ENCODE peak calls at places on chromosomes 3 and 15, in ten cellular contexts. P is CD8-positive, alpha-beta T cell; Y is right cardiac atrium; E is T1000; D is posterior vena cava; W is frontal cortex; Z is progenitor cell of endocrine pancreas; N is glutamatergic neuron; B is AML-193; X is SHP77 treated with DMSO at 0.1 percent for 48 hours. F is an unnamed sample.
A peak's percentile ranks its signal among the peaks of the same experiment; 100 is the strongest.

GRCh38 chr3:58306662-58307286 is 454 bp downstream of the HTD2 start:
- DNase-seq in Y (peak; percentile 31), E (no peak), X (no peak), D (no peak), B (peak; percentile 21), N (peak; percentile 44), P (no peak), Z (peak; percentile 15), W (no peak), F (peak; percentile 51)

GRCh38 chr15:101807345-101807945 is 4.1 kb downstream of the OR4F6 start:
- DNase-seq in N (no peak), B (no peak), W (no peak), E (peak; percentile 62), D (no peak), Z (no peak), P (no peak), Y (no peak), X (no peak), F (no peak)

GRCh38 chr3:15041950-15042349 is 23.2 kb downstream of the MRPS25 start:
- DNase-seq in P (no peak), Y (no peak), B (no peak), D (peak; percentile 14), W (no peak), X (no peak), Z (no peak), N (no peak), E (no peak), F (no peak)

GRCh38 chr15:91515188-91515754 is 338.2 kb upstream of the SLCO3A1 start:
- DNase-seq in N (no peak), D (peak; percentile 91), E (peak; percentile 24), B (peak; percentile 36), Y (peak; percentile 60), W (no peak), Z (no peak), X (no peak), P (no peak), F (no peak)

GRCh38 chr3:52354676-52355075 is 38.6 kb downstream of the DNAH1 start:
- DNase-seq in D (peak; percentile 54), W (no peak), Z (no peak), X (no peak), E (no peak), Y (no peak), N (no peak), P (no peak), B (no peak), F (no peak)

GRCh38 chr3:134058728-134059601 is 29.2 kb upstream of the SLCO2A1 start:
- DNase-seq in X (no peak), E (no peak), P (no peak), Y (no peak), W (no peak), B (no peak), D (no peak), N (no peak), Z (no peak), F (peak; percentile 13)

GRCh38 chr3:52072020-52072419 is 15.6 kb upstream of the DUSP7 start:
- DNase-seq in P (no peak), Y (no peak), N (no peak), D (no peak), X (no peak), Z (no peak), B (no peak), E (no peak), W (no peak), F (no peak)

GRCh38 chr15:45794768-45795486 is 160.1 kb downstream of the SQOR start:
- DNase-seq in P (no peak), D (no peak), W (no peak), X (peak; percentile 74), N (no peak), E (no peak), Y (no peak), B (no peak), Z (no peak), F (no peak)

GRCh38 chr3:58332575-58333179 is at the start of gene PXK:
- DNase-seq in N (peak; percentile 85), E (peak; percentile 74), P (peak; percentile 70), Y (peak; percentile 84), X (no peak), D (peak; percentile 96), B (peak; percentile 74), W (peak; percentile 85), Z (peak; percentile 58), F (peak; percentile 90)

GRCh38 chr3:88059380-88060160 is 515 bp downstream of the ZNF654 start:
- DNase-seq in W (peak; percentile 10), X (no peak), B (no peak), P (peak; percentile 1), N (no peak), Y (no peak), Z (no peak), D (no peak), E (no peak), F (peak; percentile 32)

GRCh38 chr3:20924646-20925395 is 738.8 kb upstream of the SGO1 start:
- DNase-seq in X (no peak), P (no peak), Y (no peak), B (no peak), D (no peak), E (no peak), Z (no peak), W (no peak), N (no peak), F (no peak)

GRCh38 chr15:67174864-67175573 is 79.4 kb downstream of the AAGAB start:
- DNase-seq in E (peak; percentile 39), D (peak; percentile 73), Z (no peak), N (no peak), B (no peak), W (no peak), P (no peak), X (no peak), Y (no peak), F (no peak)

GRCh38 chr15:69096197-69096596 is 64.2 kb upstream of the GLCE start:
- DNase-seq in Z (no peak), E (no peak), X (no peak), W (no peak), D (no peak), N (peak; percentile 64), B (no peak), Y (no peak), P (no peak), F (no peak)

GRCh38 chr3:61927332-61927731 is 366.0 kb downstream of the PTPRG start:
- DNase-seq in X (no peak), P (no peak), B (no peak), E (no peak), W (peak; percentile 20), D (peak; percentile 95), N (no peak), Z (no peak), Y (peak; percentile 89), F (peak; percentile 82)

GRCh38 chr15:63623231-63623969 is 26.2 kb downstream of the FBXL22 start:
- DNase-seq in D (no peak), X (no peak), N (no peak), E (no peak), P (no peak), B (no peak), Z (no peak), Y (no peak), W (no peak), F (no peak)

GRCh38 chr3:140384876-140385275 is 293.0 kb upstream of the TRIM42 start:
- DNase-seq in E (no peak), P (no peak), W (no peak), X (no peak), Z (no peak), B (no peak), N (no peak), D (no peak), Y (no peak), F (no peak)

GRCh38 chr3:159787794-159788205 is 200.8 kb upstream of the IL12A start:
- DNase-seq in B (no peak), P (no peak), W (no peak), N (no peak), Y (no peak), D (no peak), E (no peak), Z (no peak), X (no peak), F (no peak)

F was measured in testis.